ENCODE peak calls at places on chromosomes 16 and 17, in six cellular contexts. J is fibroblast of pulmonary artery; V is heart left ventricle; I is activated T-helper 1 cell treated with Interleukin-2 at 50 U/mL for 16 hours; L is GDM1; O is naive thymus-derived CD8-positive, alpha-beta T cell. N is an unnamed sample.

GRCh38 chr17:204427-205175 is 23.2 kb upstream of the DOC2B start:
- DNase-seq in V (no peak), O (no peak), I (no peak), J (no peak), L (no peak), N (peak)

GRCh38 chr17:29069526-29070041 is 26.6 kb downstream of the PIPOX start:
- DNase-seq in L (no peak), V (no peak), J (no peak), I (no peak), O (no peak), N (no peak)

GRCh38 chr17:62135742-62136141 is 70.7 kb upstream of the MED13 start:
- DNase-seq in I (no peak), V (no peak), J (no peak), L (no peak), O (no peak), N (no peak)

GRCh38 chr17:7590743-7591142 is 849 bp upstream of the SOX15 start:
- DNase-seq in O (no peak), L (no peak), V (no peak), J (peak), I (no peak), N (no peak)

GRCh38 chr17:69581061-69581955 is 166.8 kb downstream of the MAP2K6 start:
- DNase-seq in I (no peak), O (peak), L (peak), J (no peak), V (peak), N (no peak)

GRCh38 chr16:85568519-85568918 is 44.6 kb upstream of the GSE1 start:
- DNase-seq in O (no peak), I (no peak), V (no peak), J (no peak), L (no peak), N (no peak)

GRCh38 chr16:53912155-53912554 is 208.2 kb downstream of the FTO start:
- DNase-seq in L (no peak), O (peak), V (no peak), J (no peak), I (peak), N (no peak)

GRCh38 chr16:67241008-67241900 is 6.0 kb downstream of the FHOD1 start:
- DNase-seq in J (peak), O (no peak), I (no peak), V (peak), L (no peak), N (no peak)

GRCh38 chr16:85820604-85821372 is 21.3 kb downstream of the COX4I1 start:
- DNase-seq in V (no peak), L (no peak), I (no peak), O (no peak), J (no peak), N (peak)

GRCh38 chr16:84194470-84195200 is 3.7 kb downstream of the ADAD2 start:
- DNase-seq in O (peak), L (no peak), V (no peak), J (no peak), I (peak), N (no peak)

N was measured in sigmoid colon.